ENCODE peak calls at places on chromosome 21, in six cellular contexts. H is A549, X is K562, J is right lobe of liver, L is IMR-90, V is uterus. D is an unnamed sample.

GRCh38 chr21:43370091-43370658 is 56.8 kb downstream of the SIK1 start:
- DNase-seq in H (no peak), X (no peak), J (peak; percentile 17), L (peak; percentile 17), V (no peak), D (no peak)

GRCh38 chr21:38661296-38662223 is 144.2 kb upstream of the ETS2 start:
- DNase-seq in H (peak; percentile 4), X (no peak), J (peak; percentile 35), L (peak; percentile 62), V (peak; percentile 17), D (no peak)

GRCh38 chr21:43657355-43658093 is 1.8 kb downstream of the HSF2BP start:
- DNase-seq in H (no peak), X (no peak), J (peak; percentile 33), L (no peak), V (no peak), D (no peak)

GRCh38 chr21:45532826-45533730 is 9.2 kb downstream of the SLC19A1 start:
- DNase-seq in H (no peak), X (no peak), J (no peak), L (no peak), V (no peak), D (no peak)

GRCh38 chr21:34986561-34987533 is 62.3 kb downstream of the RUNX1 start:
- DNase-seq in H (no peak), X (no peak), J (no peak), L (peak; percentile 81), V (no peak), D (no peak)

GRCh38 chr21:32131960-32132359 is 146.9 kb downstream of the MIS18A start:
- DNase-seq in H (peak; percentile 47), X (peak; percentile 46), J (no peak), L (peak; percentile 43), V (no peak), D (no peak)

GRCh38 chr21:33836408-33836807 is 79.2 kb downstream of the ATP5PO start:
- DNase-seq in H (no peak), X (no peak), J (no peak), L (no peak), V (no peak), D (no peak)

GRCh38 chr21:25369524-25370300 is 237.6 kb downstream of the MRPL39 start:
- DNase-seq in H (no peak), X (no peak), J (no peak), L (peak; percentile 66), V (no peak), D (no peak)

GRCh38 chr21:45286671-45287437 is 841 bp downstream of the POFUT2 start:
- DNase-seq in H (no peak), X (peak; percentile 73), J (peak; percentile 39), L (peak; percentile 15), V (no peak), D (no peak)

GRCh38 chr21:31788581-31788980 is 56.7 kb upstream of the SCAF4 start:
- DNase-seq in H (no peak), X (no peak), J (no peak), L (no peak), V (no peak), D (no peak)

GRCh38 chr21:44516342-44516741 is 23.7 kb downstream of the KRTAP10-1 start:
- DNase-seq in H (no peak), X (no peak), J (peak; percentile 13), L (no peak), V (no peak), D (no peak)

GRCh38 chr21:26449161-26449560 is 123.9 kb downstream of the CYYR1 start:
- DNase-seq in H (no peak), X (no peak), J (no peak), L (peak; percentile 43), V (no peak), D (no peak)

GRCh38 chr21:43880111-43880985 is 15.3 kb downstream of the AGPAT3 start:
- DNase-seq in H (no peak), X (no peak), J (no peak), L (peak; percentile 18), V (no peak), D (no peak)

GRCh38 chr21:38258803-38259485 is 2.2 kb downstream of the KCNJ15 start:
- DNase-seq in H (peak; percentile 87), X (no peak), J (no peak), L (peak; percentile 98), V (no peak), D (no peak)

GRCh38 chr21:40014394-40014793 is 147.2 kb downstream of the PCP4 start:
- DNase-seq in H (no peak), X (no peak), J (no peak), L (no peak), V (no peak), D (no peak)

GRCh38 chr21:29228306-29228705 is 70.4 kb upstream of the BACH1 start:
- DNase-seq in H (no peak), X (no peak), J (no peak), L (no peak), V (no peak), D (no peak)

GRCh38 chr21:34185051-34185750 is 111.8 kb downstream of the MRPS6 start:
- DNase-seq in H (no peak), X (no peak), J (no peak), L (no peak), V (no peak), D (no peak)

GRCh38 chr21:37593015-37593414 is 226.4 kb downstream of the DYRK1A start:
- DNase-seq in H (no peak), X (no peak), J (no peak), L (no peak), V (no peak), D (no peak)

GRCh38 chr21:33025106-33025470 is 647 bp upstream of the OLIG2 start:
- DNase-seq in H (no peak), X (no peak), J (no peak), L (no peak), V (no peak), D (no peak)

GRCh38 chr21:45074048-45074817 is at the start of gene ADARB1:
- DNase-seq in H (peak; percentile 51), X (peak; percentile 97), J (peak; percentile 73), L (peak; percentile 56), V (peak; percentile 50), D (no peak)

GRCh38 chr21:22399717-22400520 is 1401.7 kb downstream of the NCAM2 start:
- DNase-seq in H (no peak), X (no peak), J (no peak), L (no peak), V (no peak), D (no peak)

GRCh38 chr21:29130234-29130993 is at the start of gene MAP3K7CL:
- DNase-seq in H (no peak), X (no peak), J (no peak), L (peak; percentile 100), V (peak; percentile 66), D (no peak)

GRCh38 chr21:25896657-25897056 is 161.9 kb downstream of the GABPA start:
- DNase-seq in H (no peak), X (no peak), J (no peak), L (no peak), V (no peak), D (no peak)

GRCh38 chr21:34189506-34189905 is 116.1 kb downstream of the MRPS6 start:
- DNase-seq in H (no peak), X (no peak), J (no peak), L (no peak), V (no peak), D (no peak)

GRCh38 chr21:16241021-16241420 is 511.2 kb downstream of the USP25 start:
- DNase-seq in H (no peak), X (no peak), J (no peak), L (no peak), V (no peak), D (no peak)

GRCh38 chr21:25931791-25932190 is 197.0 kb downstream of the GABPA start:
- DNase-seq in H (no peak), X (no peak), J (no peak), L (no peak), V (no peak), D (no peak)

DNA sequence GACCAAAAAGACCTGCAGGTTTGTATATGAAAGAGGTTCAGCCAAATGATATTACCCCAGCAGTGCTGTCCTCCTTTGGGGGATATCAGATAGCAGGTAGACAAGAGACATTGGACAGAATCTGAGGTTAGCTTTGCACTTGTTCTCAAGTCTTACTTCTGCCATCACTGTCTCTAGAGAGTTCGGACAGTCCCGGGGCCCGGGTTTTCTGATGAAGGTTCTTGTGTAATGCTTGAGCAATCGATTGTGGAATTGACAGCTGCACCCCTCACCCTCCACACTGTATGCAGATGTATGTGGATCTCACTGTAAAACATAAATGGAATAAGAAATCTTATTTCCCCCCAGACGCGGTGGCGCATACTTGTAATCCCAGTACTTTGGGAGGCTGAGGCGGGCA is 56.2 kb upstream of the MORC3 start:
- DNase-seq in H (no peak), X (no peak), J (no peak), L (no peak), V (no peak), D (no peak)
- H3K4me1 ChIP-seq in H (no peaks in the 10 kb centered on the region), X (peaks cover 4% of the 10 kb centered on the region), J (no peaks in the 10 kb centered on the region), L (no peaks in the 10 kb centered on the region), V (no peaks in the 10 kb centered on the region), D (peaks cover 9% of the 10 kb centered on the region)

DNA sequence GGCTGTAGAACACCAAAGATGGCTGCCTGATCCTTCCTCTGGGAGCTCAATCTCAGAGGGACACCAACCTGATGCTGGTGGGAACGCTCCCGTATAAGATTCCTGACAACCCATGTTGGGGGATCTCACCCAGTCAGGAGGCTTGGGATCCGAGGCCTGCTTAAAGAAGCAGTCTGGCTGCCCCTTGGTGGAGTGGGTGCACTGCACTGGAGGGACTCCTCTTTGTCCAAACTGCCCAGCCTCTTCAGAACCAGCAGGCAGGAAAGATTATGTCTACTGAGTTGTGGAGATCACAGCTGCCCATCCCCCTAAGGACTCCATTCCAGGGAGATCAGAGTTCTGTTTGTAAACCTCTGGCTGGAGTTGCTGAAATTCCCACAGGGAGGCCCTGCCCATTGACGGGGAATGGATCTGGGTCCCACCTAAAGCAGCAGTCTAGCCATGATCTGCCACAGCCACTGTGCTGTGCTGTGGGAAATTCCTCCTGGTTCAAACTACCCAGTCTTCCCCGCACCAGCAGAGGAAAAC is 23.0 kb downstream of the S100B start:
- DNase-seq in H (no peak), X (no peak), J (no peak), L (no peak), V (no peak), D (no peak)
- H3K9me3 ChIP-seq in H (peaks cover 37% of the 10 kb centered on the region), X (no peaks in the 10 kb centered on the region), J (peaks cover 7% of the 10 kb centered on the region), L (peaks cover 25% of the 10 kb centered on the region), V (peaks cover 3% of the 10 kb centered on the region), D (no peaks in the 10 kb centered on the region)

GRCh38 chr21:41431788-41432548 is 5.9 kb downstream of the MX1 start:
- DNase-seq in H (no peak), X (no peak), J (no peak), L (no peak), V (no peak), D (no peak)
- TF ChIP-seq POLR2A in H (no peak), X (no peak), J (no peak), L (no peak), V (no peak), D (no peak)

GRCh38 chr21:14880922-14881321 is 183.9 kb downstream of the NRIP1 start:
- DNase-seq in H (no peak), X (no peak), J (no peak), L (peak; percentile 88), V (no peak), D (no peak)

GRCh38 chr21:14877581-14878228 is 187.1 kb downstream of the NRIP1 start:
- DNase-seq in H (peak; percentile 79), X (no peak), J (no peak), L (peak; percentile 49), V (no peak), D (no peak)

GRCh38 chr21:14876464-14876863 is 188.3 kb downstream of the NRIP1 start:
- DNase-seq in H (no peak), X (no peak), J (no peak), L (no peak), V (no peak), D (no peak)

GRCh38 chr21:14879458-14879857 is 185.3 kb downstream of the NRIP1 start:
- DNase-seq in H (no peak), X (no peak), J (no peak), L (no peak), V (no peak), D (no peak)

GRCh38 chr21:14878971-14879370 is 185.8 kb downstream of the NRIP1 start:
- DNase-seq in H (peak; percentile 61), X (no peak), J (no peak), L (no peak), V (no peak), D (no peak)
- H3K4me1 ChIP-seq in H (peaks cover 67% of the 10 kb centered on the region), X (no peaks in the 10 kb centered on the region), J (peaks cover 48% of the 10 kb centered on the region), L (peaks cover 9% of the 10 kb centered on the region), V (no peaks in the 10 kb centered on the region), D (peaks cover 16% of the 10 kb centered on the region)

D was measured in esophagus squamous epithelium.